ENCODE peak calls at places on chromosomes 11 and 22, in seven cellular contexts. B is NCI-H1417 treated with DMSO at 0.1 percent for 48 hours; N is activated CD8-positive, alpha-beta memory T cell treated with anti-CD3 and anti-CD28 coated beads for 24 hours; U is left lung; Y is posterior vena cava; O is glomerular endothelial cell; D is small intestine. T is an unnamed sample.

GRCh38 chr11:94849836-94850235 is 81.7 kb downstream of the AMOTL1 start:
- DNase-seq in B (no peak), N (no peak), U (no peak), Y (no peak), O (no peak), D (no peak), T (no peak)

GRCh38 chr11:13009921-13010736 is 1.0 kb downstream of the RASSF10 start:
- DNase-seq in B (no peak), N (no peak), U (no peak), Y (no peak), O (no peak), D (peak; percentile 55), T (no peak)

GRCh38 chr11:35633827-35634226 is 15.6 kb downstream of the FJX1 start:
- DNase-seq in B (no peak), N (no peak), U (no peak), Y (no peak), O (no peak), D (no peak), T (no peak)

GRCh38 chr11:32779131-32779530 is 15.3 kb downstream of the CCDC73 start:
- DNase-seq in B (no peak), N (no peak), U (no peak), Y (no peak), O (no peak), D (no peak), T (no peak)

GRCh38 chr11:72641522-72641899 is 32.7 kb downstream of the PDE2A start:
- DNase-seq in B (no peak), N (no peak), U (no peak), Y (no peak), O (no peak), D (no peak), T (no peak)

GRCh38 chr11:12330491-12331231 is 46.7 kb upstream of the PARVA start:
- DNase-seq in B (no peak), N (no peak), U (no peak), Y (no peak), O (no peak), D (no peak), T (no peak)

GRCh38 chr11:44269369-44270351 is 40.3 kb downstream of the ALX4 start:
- DNase-seq in B (no peak), N (no peak), U (no peak), Y (peak; percentile 67), O (no peak), D (no peak), T (peak; percentile 81)

GRCh38 chr22:39916496-39916895 is 15.6 kb downstream of the GRAP2 start:
- DNase-seq in B (no peak), N (no peak), U (no peak), Y (no peak), O (no peak), D (no peak), T (no peak)

GRCh38 chr11:111586305-111586915 is 15.8 kb upstream of the SIK2 start:
- DNase-seq in B (peak; percentile 30), N (no peak), U (no peak), Y (no peak), O (no peak), D (peak; percentile 65), T (no peak)

GRCh38 chr11:68992743-68993255 is 12.0 kb upstream of the MRGPRD start:
- DNase-seq in B (no peak), N (no peak), U (peak; percentile 12), Y (peak; percentile 57), O (no peak), D (no peak), T (no peak)

GRCh38 chr11:71209656-71210055 is 42.7 kb downstream of the SHANK2 start:
- DNase-seq in B (no peak), N (no peak), U (peak; percentile 10), Y (peak; percentile 49), O (no peak), D (no peak), T (no peak)

T was measured in hepatic stellate cell.